ENCODE peak calls at places on chromosomes 11 and 22, in ten cellular contexts. P is transverse colon; A is small intestine; B is cardiac muscle cell; O is Peyer's patch; J is tibial artery; I is heart left ventricle; N is OCI-LY7; H is cardiac fibroblast; T is naive thymus-derived CD4-positive, alpha-beta T cell. G is an unnamed sample.

GRCh38 chr11:61817471-61818202 is 834 bp upstream of the FADS1 start:
- DNase-seq in I (no peak), A (no peak), P (no peak), B (no peak), N (no peak), O (no peak), T (no peak), H (no peak), J (no peak), G (no peak)

GRCh38 chr22:47030143-47030641 is 267.7 kb downstream of the TBC1D22A start:
- DNase-seq in N (no peak), O (no peak), J (no peak), I (no peak), A (no peak), B (no peak), T (no peak), P (no peak), H (peak), G (no peak)

GRCh38 chr11:111707039-111707690 is 59.0 kb downstream of the PPP2R1B start:
- DNase-seq in T (no peak), H (peak), N (no peak), P (no peak), A (peak), O (no peak), I (peak), J (peak), B (peak), G (peak)

GRCh38 chr11:13963169-13963948 is 836 bp downstream of the SPON1 start:
- DNase-seq in T (peak), I (peak), P (peak), N (no peak), H (no peak), A (peak), J (no peak), O (no peak), B (peak), G (no peak)

GRCh38 chr22:35209203-35209602 is 48.1 kb upstream of the HMGXB4 start:
- DNase-seq in T (no peak), O (no peak), B (no peak), H (no peak), J (no peak), A (no peak), P (no peak), I (no peak), N (no peak), G (no peak)

GRCh38 chr11:2524446-2525165 is 79.8 kb downstream of the KCNQ1 start:
- DNase-seq in T (no peak), I (no peak), B (no peak), O (peak), A (peak), H (no peak), N (no peak), P (peak), J (peak), G (no peak)

GRCh38 chr11:113730887-113731726 is 25.0 kb upstream of the TMPRSS5 start:
- DNase-seq in J (no peak), B (peak), H (peak), N (peak), A (peak), T (no peak), O (no peak), I (no peak), P (peak), G (peak)

GRCh38 chr22:48173061-48173849 is 1410.8 kb downstream of the TBC1D22A start:
- DNase-seq in P (no peak), T (no peak), A (no peak), B (no peak), I (no peak), N (no peak), J (no peak), H (no peak), O (no peak), G (no peak)

GRCh38 chr11:129881570-129882170 is 13.7 kb downstream of the NFRKB start:
- DNase-seq in H (peak), P (no peak), B (peak), I (no peak), N (peak), O (no peak), J (no peak), T (peak), A (peak), G (peak)

GRCh38 chr22:33842006-33842354 is 78.3 kb downstream of the LARGE1 start:
- DNase-seq in J (no peak), T (no peak), A (no peak), P (no peak), I (no peak), N (peak), B (no peak), O (no peak), H (no peak), G (no peak)

GRCh38 chr11:106815209-106815608 is 203.1 kb downstream of the GUCY1A2 start:
- DNase-seq in T (no peak), A (no peak), O (no peak), B (no peak), I (no peak), J (no peak), P (no peak), N (no peak), H (no peak), G (no peak)

GRCh38 chr22:24068717-24069116 is 57.6 kb downstream of the CABIN1 start:
- DNase-seq in T (no peak), B (no peak), P (no peak), I (no peak), H (no peak), O (no peak), J (no peak), A (no peak), N (peak), G (no peak)

GRCh38 chr22:21876486-21877176 is 9.2 kb upstream of the MAPK1 start:
- DNase-seq in P (no peak), T (no peak), I (no peak), A (no peak), N (no peak), O (no peak), J (no peak), B (peak), H (peak), G (no peak)

GRCh38 chr11:100735949-100736675 is 49.0 kb downstream of the ARHGAP42 start:
- DNase-seq in H (peak), I (no peak), T (no peak), A (no peak), N (no peak), J (no peak), P (no peak), O (no peak), B (peak), G (no peak)

GRCh38 chr22:47572443-47572842 is 810.0 kb downstream of the TBC1D22A start:
- DNase-seq in I (no peak), B (no peak), O (no peak), J (peak), T (no peak), H (no peak), A (no peak), N (no peak), P (no peak), G (no peak)

GRCh38 chr22:44765571-44766285 is 13.4 kb downstream of the ARHGAP8 start:
- DNase-seq in N (no peak), H (no peak), T (no peak), B (peak), I (no peak), O (no peak), P (no peak), J (no peak), A (no peak), G (no peak)

GRCh38 chr11:133808393-133809140 is 36.7 kb downstream of the SPATA19 start:
- DNase-seq in N (no peak), A (no peak), T (no peak), H (no peak), J (no peak), I (no peak), B (peak), P (no peak), O (no peak), G (no peak)

GRCh38 chr11:92909214-92909613 is 60.2 kb upstream of the MTNR1B start:
- DNase-seq in B (no peak), J (no peak), O (no peak), H (no peak), T (no peak), P (no peak), A (no peak), I (no peak), N (no peak), G (no peak)

GRCh38 chr11:55172734-55173415 is 89.1 kb upstream of the TRIM48 start:
- DNase-seq in A (no peak), B (no peak), I (no peak), J (no peak), O (no peak), N (no peak), H (no peak), P (no peak), T (no peak), G (no peak)

GRCh38 chr22:36447634-36448033 is 33.8 kb downstream of the TXN2 start:
- DNase-seq in N (no peak), J (no peak), A (no peak), H (no peak), I (no peak), T (no peak), B (no peak), O (no peak), P (no peak), G (no peak)

GRCh38 chr22:19889951-19890350 is 35.3 kb upstream of the GNB1L start:
- DNase-seq in O (no peak), N (peak), T (no peak), A (no peak), H (no peak), P (no peak), B (no peak), I (no peak), J (no peak), G (no peak)

DNA sequence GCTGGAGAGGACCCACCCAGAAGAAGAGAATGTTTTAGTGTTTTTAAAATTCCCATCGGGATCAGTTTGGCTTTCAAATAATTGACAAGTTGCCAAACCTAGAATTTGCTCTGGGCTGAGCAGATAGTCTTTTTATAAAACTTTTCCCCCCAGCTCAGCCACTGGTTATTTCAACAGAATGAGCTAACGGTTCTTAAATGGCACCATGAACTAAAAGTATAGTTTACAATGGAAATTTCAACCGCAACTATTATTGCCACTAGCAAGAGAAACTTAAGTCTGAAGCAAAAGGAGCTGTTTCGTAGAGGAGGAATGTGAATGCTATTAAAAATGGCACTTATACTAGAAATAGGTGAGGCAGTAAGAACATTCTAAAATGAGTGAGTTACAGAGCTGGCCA is 3.4 kb downstream of the DKK3 start:
- DNase-seq in I (no peak), T (no peak), N (no peak), O (no peak), P (no peak), B (no peak), H (peak), J (no peak), A (no peak), G (no peak)
- H3K4me3 ChIP-seq in I (no peak), T (no peak), N (no peak), O (no peak), P (no peak), B (no peak), H (peak), J (no peak), A (no peak), G (no peak)

DNA sequence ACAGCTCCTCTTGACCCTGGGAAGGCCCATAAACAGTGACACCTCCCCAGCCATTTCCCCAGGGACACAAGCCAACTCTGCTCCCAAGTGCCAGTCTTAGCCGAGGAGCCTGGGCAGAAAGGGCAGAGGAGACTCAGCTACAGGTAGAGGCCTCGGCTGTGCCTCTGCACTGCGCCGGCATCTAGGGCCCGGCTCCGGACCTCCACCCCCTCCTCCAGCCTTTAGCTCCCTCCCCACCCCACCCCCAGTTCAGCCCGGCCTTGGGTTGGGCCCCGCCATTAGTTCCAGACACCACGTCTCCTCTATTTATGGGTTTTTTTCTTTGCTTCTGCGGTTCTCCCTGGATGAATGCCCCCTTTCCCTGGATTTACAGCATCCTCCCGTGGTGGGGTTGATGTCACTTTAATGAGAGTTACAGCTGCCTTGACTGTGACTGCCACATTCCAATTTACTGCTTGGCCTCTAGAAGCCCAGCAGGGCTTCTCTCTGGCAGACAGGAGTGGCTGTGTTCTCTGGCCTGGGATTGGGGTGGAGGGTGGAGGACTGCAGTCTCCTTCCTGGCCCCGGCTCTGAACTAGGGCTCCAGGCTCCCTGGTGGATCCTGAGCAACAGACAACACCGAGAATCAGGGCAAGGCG is 13.5 kb upstream of the OAF start:
- DNase-seq in P (peak), O (no peak), N (no peak), A (peak), J (no peak), I (no peak), B (no peak), T (no peak), H (no peak), G (no peak)
- H3K4me3 ChIP-seq in P (no peak), O (no peak), N (no peak), A (no peak), J (no peak), I (no peak), B (no peak), T (no peak), H (no peak), G (no peak)

DNA sequence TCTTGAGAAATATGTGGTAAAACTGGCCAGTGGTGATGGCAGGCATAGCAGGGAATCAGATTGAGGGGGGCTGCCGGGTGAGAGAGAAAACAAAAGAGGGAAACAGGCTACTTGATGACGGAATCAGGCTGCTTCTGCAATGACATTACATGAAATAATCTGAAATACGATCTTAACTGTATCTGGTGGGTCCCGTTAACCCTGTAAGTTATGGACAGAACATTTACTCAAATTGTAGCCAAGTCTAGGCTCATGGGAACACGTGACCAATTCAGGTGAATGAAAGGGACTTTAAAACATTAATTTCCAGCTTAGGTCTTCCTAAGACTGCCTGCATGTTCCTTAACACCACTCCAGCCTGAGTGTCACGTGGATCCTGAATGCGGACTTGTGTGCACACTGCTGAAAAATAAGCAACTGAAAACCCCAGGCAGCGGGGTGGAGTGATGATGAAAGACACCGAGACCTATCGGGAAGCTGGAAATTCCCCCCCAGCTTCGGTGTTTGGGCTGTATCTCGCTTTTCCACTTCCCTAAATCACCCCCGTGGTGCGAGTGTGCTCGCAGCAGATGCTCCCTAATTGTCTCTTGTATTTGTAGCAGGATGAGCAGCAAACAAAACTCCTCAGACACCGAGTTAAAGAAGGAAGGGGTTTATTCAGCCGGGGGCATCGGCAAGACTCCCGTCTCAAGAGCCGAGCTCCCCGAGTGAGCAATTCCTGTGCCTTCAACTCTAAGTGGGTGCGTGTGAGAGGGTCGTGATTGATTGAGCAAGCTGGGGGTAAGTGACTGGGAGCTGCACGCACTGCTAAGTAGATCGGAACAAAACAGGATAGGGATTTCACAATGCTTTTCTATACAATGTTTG is 145.0 kb upstream of the GRK3 start:
- DNase-seq in I (no peak), B (peak), T (no peak), H (peak), J (peak), N (peak), A (no peak), P (peak), O (no peak), G (no peak)
- H3K4me3 ChIP-seq in I (no peak), B (no peak), T (peak), H (no peak), J (no peak), N (peak), A (no peak), P (no peak), O (no peak), G (no peak)

GRCh38 chr11:926341-926916 is 759 bp downstream of the AP2A2 start:
- DNase-seq in J (peak), H (peak), A (peak), N (no peak), O (no peak), B (peak), P (peak), T (no peak), I (peak), G (peak)
- H3K4me3 ChIP-seq in J (peak), H (peak), A (peak), N (peak), O (peak), B (peak), P (peak), T (peak), I (peak), G (peak)

G was measured in bronchial epithelial cell.